ENCODE peak calls at places on chromosomes 2 and 18, in nine cellular contexts. Z, M, D, V, I, F, Y, G and J are unnamed samples.

GRCh38 chr2:144254342-144255235 is 265.3 kb downstream of the ZEB2 start:
- DNase-seq in Z (no peak), I (no peak), Y (no peak), G (no peak), D (no peak), M (no peak), F (no peak), V (no peak), J (no peak)

GRCh38 chr2:98311771-98312545 is 34.3 kb upstream of the CNGA3 start:
- DNase-seq in Y (no peak), G (no peak), I (no peak), M (no peak), D (no peak), Z (no peak), V (no peak), F (no peak), J (no peak)

GRCh38 chr2:239411117-239411516 is 10.3 kb upstream of the HDAC4 start:
- DNase-seq in F (no peak), Z (no peak), I (no peak), D (no peak), Y (no peak), V (no peak), G (no peak), M (no peak), J (no peak)

GRCh38 chr2:168179592-168179991 is 67.8 kb downstream of the STK39 start:
- DNase-seq in F (no peak), I (no peak), D (no peak), Z (no peak), M (no peak), V (no peak), Y (no peak), G (no peak), J (no peak)

GRCh38 chr2:204574473-204574872 is 29.2 kb downstream of the PARD3B start:
- DNase-seq in Z (no peak), M (no peak), I (no peak), G (no peak), Y (no peak), F (no peak), V (no peak), D (no peak), J (no peak)

GRCh38 chr18:27627927-27628326 is 442.8 kb upstream of the CHST9 start:
- DNase-seq in M (no peak), D (peak; percentile 31), G (no peak), Z (no peak), Y (no peak), V (no peak), I (no peak), F (no peak), J (peak; percentile 12)

GRCh38 chr2:112674229-112674628 is 28.5 kb downstream of the SLC20A1 start:
- DNase-seq in F (no peak), I (peak; percentile 84), Y (peak; percentile 61), Z (no peak), M (peak; percentile 83), G (no peak), V (peak; percentile 80), D (no peak), J (no peak)

GRCh38 chr2:69437751-69438154 is 518 bp upstream of the NFU1 start:
- DNase-seq in V (no peak), Y (peak; percentile 61), M (no peak), G (no peak), D (peak; percentile 39), F (no peak), Z (no peak), I (peak; percentile 68), J (peak; percentile 5)

GRCh38 chr2:190682168-190682567 is 33.3 kb downstream of the NAB1 start:
- DNase-seq in V (no peak), Z (peak; percentile 8), I (no peak), G (no peak), M (no peak), Y (no peak), D (peak; percentile 60), F (no peak), J (no peak)

GRCh38 chr18:475202-475624 is 25.3 kb downstream of the COLEC12 start:
- DNase-seq in G (no peak), I (peak; percentile 29), V (no peak), Y (no peak), D (peak; percentile 60), Z (peak; percentile 35), M (no peak), F (no peak), J (no peak)

GRCh38 chr2:126656311-126657145 is 570 bp downstream of the GYPC start:
- DNase-seq in I (peak; percentile 44), M (peak; percentile 70), F (no peak), D (no peak), G (no peak), Z (peak; percentile 56), Y (no peak), V (peak; percentile 74), J (no peak)

GRCh38 chr2:182077451-182078142 is 91.9 kb downstream of the PPP1R1C start:
- DNase-seq in I (peak; percentile 68), F (peak; percentile 85), V (no peak), G (peak; percentile 27), D (peak; percentile 95), M (no peak), Z (peak; percentile 83), Y (no peak), J (peak; percentile 34)

GRCh38 chr2:84290537-84290936 is 168.5 kb downstream of the SUCLG1 start:
- DNase-seq in F (no peak), G (no peak), Z (no peak), M (no peak), V (no peak), I (no peak), Y (no peak), D (no peak), J (no peak)

GRCh38 chr2:171201767-171202166 is 41.1 kb upstream of the TLK1 start:
- DNase-seq in Z (no peak), D (no peak), M (no peak), G (no peak), Y (no peak), V (no peak), F (no peak), I (no peak), J (no peak)

GRCh38 chr18:8140841-8141501 is 468.3 kb upstream of the RAB12 start:
- DNase-seq in G (no peak), D (peak; percentile 59), I (peak; percentile 30), V (no peak), Z (no peak), M (no peak), F (no peak), Y (no peak), J (no peak)

GRCh38 chr18:8142932-8143331 is 466.3 kb upstream of the RAB12 start:
- DNase-seq in F (no peak), V (no peak), Y (no peak), Z (no peak), D (no peak), I (no peak), M (no peak), G (no peak), J (no peak)

GRCh38 chr18:8139971-8140406 is 469.2 kb upstream of the RAB12 start:
- DNase-seq in D (no peak), F (no peak), Z (no peak), M (no peak), Y (no peak), V (no peak), I (no peak), G (no peak), J (no peak)

GRCh38 chr18:8142131-8142711 is 467.0 kb upstream of the RAB12 start:
- DNase-seq in V (no peak), Y (no peak), I (peak; percentile 21), M (no peak), D (no peak), G (no peak), Z (no peak), F (no peak), J (no peak)

DNA sequence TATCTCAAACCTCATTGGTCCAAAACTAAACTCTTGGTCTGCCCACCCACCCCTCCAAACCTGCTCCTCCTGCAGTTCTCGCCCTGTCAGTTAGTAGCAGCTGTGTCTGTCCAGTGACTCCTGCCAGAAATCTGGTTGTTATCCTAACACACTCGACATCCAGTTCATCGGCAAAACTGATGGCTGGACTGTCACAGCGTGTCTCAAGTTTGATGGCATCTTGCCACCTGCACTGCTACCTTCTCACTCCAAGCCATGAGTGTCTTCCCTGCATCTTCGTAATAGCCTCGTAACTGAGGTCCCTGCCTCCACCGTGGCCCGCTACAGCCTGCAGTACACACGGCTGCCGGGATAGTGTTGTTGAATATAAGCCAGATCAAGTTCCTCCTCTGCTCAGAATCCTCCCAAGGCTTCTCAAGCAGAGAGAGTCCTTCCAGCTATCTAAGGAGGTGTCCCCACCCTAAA is 470.1 kb upstream of the RAB12 start:
- DNase-seq in Z (no peak), G (no peak), D (no peak), Y (no peak), M (no peak), I (peak; percentile 34), V (no peak), F (no peak), J (no peak)
- H3K4me3 ChIP-seq in Z (no peak overlapping the region), G (no peak overlapping the region), D (no peak overlapping the region), Y (no peak overlapping the region), M (no peak overlapping the region), I (no peak overlapping the region), V (no peak overlapping the region), F (no peak overlapping the region), J (no peak overlapping the region)

DNA sequence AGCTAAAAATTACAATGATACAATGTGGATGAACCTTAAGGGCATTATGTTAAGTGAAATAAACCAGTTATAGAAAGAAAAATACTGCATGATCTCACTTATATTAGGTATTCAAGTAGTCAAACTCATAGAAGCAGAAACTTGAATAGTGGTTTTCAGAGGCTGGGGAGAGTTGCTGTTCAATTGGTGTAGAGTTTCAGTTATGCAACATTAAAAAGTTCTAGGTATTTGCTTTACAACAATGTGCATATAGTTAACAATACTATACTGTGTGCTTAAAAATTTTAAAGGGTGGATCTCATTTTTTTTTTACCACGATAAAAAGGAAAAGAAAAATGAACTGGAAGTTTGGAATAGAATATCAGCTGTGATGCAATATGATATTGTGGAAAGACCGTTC is 479.1 kb downstream of the SPAG16 start:
- DNase-seq in Z (no peak), M (no peak), V (no peak), I (no peak), D (no peak), Y (no peak), G (no peak), F (no peak), J (no peak)
- H3K9me3 ChIP-seq in Z (no peaks in the 10 kb centered on the region), M (no peaks in the 10 kb centered on the region), V (no peaks in the 10 kb centered on the region), I (no peaks in the 10 kb centered on the region), D (no peaks in the 10 kb centered on the region), Y (no peaks in the 10 kb centered on the region), G (no peaks in the 10 kb centered on the region), F (no peaks in the 10 kb centered on the region), J (no peaks in the 10 kb centered on the region)

DNA sequence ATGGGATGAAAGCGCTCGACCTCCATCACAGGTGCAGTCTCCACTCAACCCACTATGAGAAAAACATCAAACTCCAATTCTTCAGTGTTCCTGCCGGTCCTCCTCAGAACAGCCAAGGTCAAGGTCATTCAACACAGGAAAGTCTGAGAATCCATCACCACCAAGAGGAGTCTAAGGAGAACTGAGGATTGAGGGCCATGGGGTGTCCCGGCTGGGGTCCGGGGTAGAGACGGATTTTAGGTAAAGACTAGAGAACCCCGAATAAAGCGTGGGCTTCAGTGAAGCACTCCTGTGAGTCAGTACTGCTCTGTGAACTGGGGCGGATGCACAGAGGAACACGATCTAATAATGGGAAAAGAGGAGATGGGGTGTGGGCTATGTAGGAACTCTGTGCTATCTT is 41.8 kb downstream of the PTGR3 start:
- DNase-seq in V (no peak), Z (no peak), G (no peak), F (no peak), D (no peak), M (no peak), Y (no peak), I (no peak), J (no peak)
- H3K4me3 ChIP-seq in V (no peak overlapping the region), Z (no peak overlapping the region), G (no peak overlapping the region), F (no peak overlapping the region), D (no peak overlapping the region), M (no peak overlapping the region), Y (no peak overlapping the region), I (no peak overlapping the region), J (no peak overlapping the region)

GRCh38 chr2:240420206-240420899 is 15.1 kb upstream of the GPC1 start:
- DNase-seq in I (no peak), Y (no peak), V (peak; percentile 43), Z (no peak), M (no peak), F (no peak), G (no peak), D (no peak), J (no peak)
- H3K9me3 ChIP-seq in I (peaks cover 35% of the 10 kb centered on the region), Y (peaks cover 19% of the 10 kb centered on the region), V (no peaks in the 10 kb centered on the region), Z (no peaks in the 10 kb centered on the region), M (peaks cover 8% of the 10 kb centered on the region), F (peaks cover 46% of the 10 kb centered on the region), G (peaks cover 28% of the 10 kb centered on the region), D (peaks cover 7% of the 10 kb centered on the region), J (peaks cover 9% of the 10 kb centered on the region)